ENCODE peak calls at places on chromosomes 11 and 22, in seven cellular contexts. A is pancreas; N is CD8-positive, alpha-beta memory T cell; O is colonic mucosa; Q is cardiac muscle cell; Y is IMR-90; G is heart right ventricle. P is an unnamed sample. For H3K4me1, the result is how much of the 10 kb centered on the place peaks cover.

GRCh38 chr11:104858882-104859735 is 39.2 kb downstream of the CASP12 start:
- DNase-seq in A (no peak), N (no peak), O (no peak), Q (no peak), Y (no peak), G (no peak), P (no peak)

GRCh38 chr11:77503006-77503405 is 29.1 kb upstream of the PAK1 start:
- DNase-seq in A (no peak), N (no peak), O (no peak), Q (peak), Y (peak), G (no peak), P (no peak)

GRCh38 chr11:70494559-70495350 is 96.4 kb downstream of the CTTN start:
- DNase-seq in A (no peak), N (no peak), O (no peak), Q (no peak), Y (no peak), G (no peak), P (no peak)

GRCh38 chr11:13440100-13440855 is 22.7 kb downstream of the BTBD10 start:
- DNase-seq in A (peak), N (no peak), O (peak), Q (peak), Y (peak), G (peak), P (peak)

GRCh38 chr11:130873766-130874165 is 42.5 kb downstream of the SNX19 start:
- DNase-seq in A (no peak), N (no peak), O (no peak), Q (no peak), Y (peak), G (no peak), P (no peak)

GRCh38 chr22:20582171-20582511 is 74.7 kb downstream of the MED15 start:
- DNase-seq in A (no peak), N (no peak), O (no peak), Q (no peak), Y (no peak), G (no peak), P (no peak)

GRCh38 chr22:50009765-50010675 is 2.5 kb downstream of the IL17REL start:
- DNase-seq in A (no peak), N (no peak), O (no peak), Q (no peak), Y (no peak), G (no peak), P (no peak)

GRCh38 chr11:101357771-101358170 is 226.0 kb downstream of the TRPC6 start:
- DNase-seq in A (no peak), N (no peak), O (no peak), Q (no peak), Y (no peak), G (no peak), P (no peak)

GRCh38 chr22:42623756-42624446 is 9.2 kb upstream of the POLDIP3 start:
- DNase-seq in A (no peak), N (no peak), O (no peak), Q (no peak), Y (no peak), G (peak), P (no peak)

GRCh38 chr11:62169448-62169847 is 20.6 kb upstream of the SCGB1D1 start:
- DNase-seq in A (no peak), N (no peak), O (no peak), Q (no peak), Y (no peak), G (no peak), P (no peak)

GRCh38 chr11:67577951-67578350 is 5.7 kb upstream of the GSTP1 start:
- DNase-seq in A (no peak), N (no peak), O (no peak), Q (no peak), Y (no peak), G (no peak), P (no peak)

GRCh38 chr11:59137190-59137589 is 5.5 kb upstream of the FAM111A start:
- DNase-seq in A (no peak), N (no peak), O (no peak), Q (no peak), Y (no peak), G (no peak), P (no peak)

GRCh38 chr11:103887001-103887680 is 149.3 kb upstream of the DDI1 start:
- DNase-seq in A (no peak), N (no peak), O (no peak), Q (peak), Y (no peak), G (peak), P (no peak)

GRCh38 chr11:68008381-68009337 is 1.5 kb upstream of the ALDH3B1 start:
- DNase-seq in A (no peak), N (no peak), O (peak), Q (no peak), Y (no peak), G (no peak), P (no peak)

GRCh38 chr11:75474878-75475766 is 42.1 kb upstream of the KLHL35 start:
- DNase-seq in A (no peak), N (peak), O (peak), Q (peak), Y (peak), G (peak), P (peak)

GRCh38 chr11:118086913-118087768 is at the start of gene SMIM35:
- DNase-seq in A (no peak), N (no peak), O (no peak), Q (no peak), Y (no peak), G (no peak), P (no peak)

GRCh38 chr11:64694026-64694755 is 28.8 kb downstream of the NRXN2 start:
- DNase-seq in A (no peak), N (no peak), O (no peak), Q (no peak), Y (no peak), G (no peak), P (no peak)

GRCh38 chr11:77879218-77879617 is 58.3 kb downstream of the AAMDC start:
- DNase-seq in A (no peak), N (no peak), O (no peak), Q (peak), Y (peak), G (peak), P (peak)

GRCh38 chr11:94513091-94513490 is 830 bp downstream of the C11orf97 start:
- DNase-seq in A (no peak), N (no peak), O (peak), Q (no peak), Y (no peak), G (no peak), P (no peak)

GRCh38 chr22:49014227-49015201 is 813.2 kb downstream of the BRD1 start:
- DNase-seq in A (no peak), N (no peak), O (peak), Q (no peak), Y (no peak), G (no peak), P (no peak)

GRCh38 chr22:22968366-22968765 is 80.8 kb downstream of the IGLL5 start:
- DNase-seq in A (no peak), N (no peak), O (no peak), Q (no peak), Y (no peak), G (no peak), P (no peak)

GRCh38 chr11:13923716-13924650 is 38.5 kb upstream of the SPON1 start:
- DNase-seq in A (no peak), N (no peak), O (no peak), Q (no peak), Y (no peak), G (no peak), P (no peak)

GRCh38 chr11:1701041-1701807 is 4.2 kb downstream of the KRTAP5-6 start:
- DNase-seq in A (no peak), N (no peak), O (peak), Q (no peak), Y (no peak), G (no peak), P (no peak)

GRCh38 chr11:62770778-62771143 is 435 bp upstream of the TAF6L start:
- DNase-seq in A (peak), N (no peak), O (peak), Q (no peak), Y (no peak), G (no peak), P (peak)

GRCh38 chr11:34155759-34156062 is 50.3 kb downstream of the NAT10 start:
- DNase-seq in A (no peak), N (no peak), O (no peak), Q (no peak), Y (no peak), G (no peak), P (no peak)

GRCh38 chr11:63639195-63639832 is 25.1 kb upstream of the PLAAT3 start:
- DNase-seq in A (no peak), N (no peak), O (no peak), Q (peak), Y (peak), G (no peak), P (no peak)

GRCh38 chr11:34214961-34215805 is 109.8 kb downstream of the NAT10 start:
- DNase-seq in A (no peak), N (no peak), O (no peak), Q (no peak), Y (peak), G (no peak), P (no peak)

GRCh38 chr11:104238916-104239315 is 75.0 kb upstream of the PDGFD start:
- DNase-seq in A (no peak), N (no peak), O (no peak), Q (no peak), Y (no peak), G (no peak), P (no peak)

GRCh38 chr11:95495722-95496121 is 264.7 kb upstream of the SESN3 start:
- DNase-seq in A (no peak), N (no peak), O (no peak), Q (no peak), Y (no peak), G (no peak), P (no peak)

GRCh38 chr22:21642584-21643448 is 714 bp downstream of the SDF2L1 start:
- DNase-seq in A (peak), N (peak), O (peak), Q (peak), Y (peak), G (no peak), P (peak)

GRCh38 chr22:19043111-19044085 is 78.8 kb downstream of the DGCR2 start:
- DNase-seq in A (no peak), N (no peak), O (no peak), Q (no peak), Y (peak), G (no peak), P (peak)

GRCh38 chr22:49586873-49587272 is 240.8 kb downstream of the BRD1 start:
- DNase-seq in A (no peak), N (no peak), O (no peak), Q (no peak), Y (no peak), G (no peak), P (no peak)

GRCh38 chr11:116866774-116867455 is 29.5 kb upstream of the APOA1 start:
- DNase-seq in A (no peak), N (no peak), O (no peak), Q (no peak), Y (no peak), G (no peak), P (no peak)

GRCh38 chr11:116868066-116868465 is 30.6 kb upstream of the APOA1 start:
- DNase-seq in A (no peak), N (no peak), O (no peak), Q (no peak), Y (no peak), G (no peak), P (no peak)

GRCh38 chr11:116867619-116868018 is 30.2 kb upstream of the APOA1 start:
- DNase-seq in A (no peak), N (no peak), O (no peak), Q (no peak), Y (no peak), G (no peak), P (no peak)

GRCh38 chr11:116864531-116864930 is 27.1 kb upstream of the APOA1 start:
- DNase-seq in A (no peak), N (no peak), O (no peak), Q (no peak), Y (peak), G (no peak), P (no peak)

GRCh38 chr11:116865696-116866095 is 28.3 kb upstream of the APOA1 start:
- DNase-seq in A (no peak), N (no peak), O (no peak), Q (no peak), Y (peak), G (no peak), P (no peak)
- H3K4me1 ChIP-seq in A (under half), N (under half), O (under half), Q (under half), Y (under half), G (half or more), P (under half)

GRCh38 chr22:29581799-29582198 is 886 bp upstream of the NIPSNAP1 start:
- DNase-seq in A (no peak), N (no peak), O (peak), Q (no peak), Y (no peak), G (no peak), P (no peak)
- H3K4me3 ChIP-seq in A (no peak), N (peak), O (peak), Q (no peak), Y (no peak), G (no peak), P (no peak)

DNA sequence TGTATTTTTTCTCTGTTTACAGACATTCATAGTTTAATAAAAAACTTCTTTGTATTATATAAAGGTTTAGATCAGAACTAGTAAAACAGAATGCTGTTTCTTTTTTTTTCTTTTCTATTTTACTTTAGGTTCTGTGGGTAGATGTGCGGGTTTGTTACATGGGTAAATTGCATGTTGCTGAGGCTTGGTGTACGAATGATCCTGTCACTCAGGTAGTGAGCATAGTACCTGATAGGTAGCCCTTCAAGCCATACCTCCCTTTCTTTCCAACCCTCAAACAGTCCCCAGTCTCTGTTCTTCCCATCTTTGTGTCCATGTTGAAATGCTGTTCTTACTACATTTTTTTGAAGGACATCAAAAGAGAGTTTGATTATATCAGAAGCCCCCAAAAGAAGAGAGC is 3.2 kb downstream of the ATM start:
- DNase-seq in A (no peak), N (no peak), O (no peak), Q (no peak), Y (no peak), G (no peak), P (no peak)
- H3K4me1 ChIP-seq in A (under half), N (under half), O (under half), Q (under half), Y (under half), G (under half), P (under half)

DNA sequence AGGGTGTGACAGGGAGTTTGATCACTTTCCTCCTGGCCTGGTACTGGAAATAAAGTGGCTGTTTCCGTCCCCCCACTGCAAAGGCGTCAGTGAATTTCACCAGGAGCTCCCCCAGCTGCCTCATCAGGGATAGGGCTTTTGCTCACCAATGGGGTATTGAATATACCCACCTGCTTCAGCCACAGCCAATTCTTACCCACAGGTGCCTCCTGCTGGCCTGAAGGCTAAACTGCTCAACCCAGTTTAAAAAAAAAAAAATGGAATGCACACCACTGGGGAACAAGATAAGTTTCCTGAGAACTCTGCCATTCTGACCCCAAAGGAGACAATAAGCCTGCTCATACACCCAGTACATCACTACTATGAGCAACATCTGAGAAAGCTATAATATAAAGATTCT is 65.3 kb upstream of the MS4A8 start:
- DNase-seq in A (no peak), N (no peak), O (no peak), Q (no peak), Y (no peak), G (no peak), P (no peak)
- H3K4me3 ChIP-seq in A (no peak), N (no peak), O (no peak), Q (no peak), Y (no peak), G (no peak), P (no peak)

GRCh38 chr22:35835267-35835997 is 117.8 kb downstream of the APOL5 start:
- DNase-seq in A (no peak), N (no peak), O (no peak), Q (no peak), Y (peak), G (no peak), P (no peak)
- H3K4me1 ChIP-seq in A (under half), N (under half), O (under half), Q (under half), Y (under half), G (half or more), P (half or more)

GRCh38 chr11:9304178-9304577 is 10.2 kb downstream of the TMEM41B start:
- DNase-seq in A (no peak), N (no peak), O (no peak), Q (no peak), Y (no peak), G (no peak), P (no peak)

GRCh38 chr11:9301720-9302119 is 12.7 kb downstream of the TMEM41B start:
- DNase-seq in A (no peak), N (no peak), O (no peak), Q (no peak), Y (no peak), G (no peak), P (no peak)

DNA sequence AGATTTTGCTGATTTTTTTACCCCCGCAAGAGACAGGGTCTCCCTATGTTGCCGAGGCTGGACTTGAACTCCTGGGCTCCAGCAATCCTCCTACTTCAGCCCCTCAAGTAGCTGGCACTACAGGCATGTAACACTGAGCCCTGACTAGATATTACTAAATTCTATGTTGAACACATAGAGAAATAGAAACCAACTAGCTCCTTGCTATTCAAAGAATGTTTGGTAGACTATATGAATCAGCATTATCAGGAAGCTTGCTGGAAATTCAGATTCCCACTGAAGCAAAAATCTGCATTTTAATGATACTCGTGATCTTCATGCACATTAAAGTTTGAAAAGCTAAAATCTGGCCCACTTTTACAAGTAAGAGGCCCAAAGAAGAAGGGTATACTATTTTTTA is 11.9 kb downstream of the TMEM41B start:
- DNase-seq in A (no peak), N (no peak), O (no peak), Q (no peak), Y (peak), G (no peak), P (no peak)
- H3K4me3 ChIP-seq in A (no peak), N (no peak), O (no peak), Q (no peak), Y (no peak), G (no peak), P (no peak)

GRCh38 chr11:21485011-21485410 is 707.9 kb upstream of the ANO5 start:
- DNase-seq in A (no peak), N (no peak), O (no peak), Q (no peak), Y (no peak), G (no peak), P (no peak)

GRCh38 chr11:21484039-21484438 is 708.8 kb upstream of the ANO5 start:
- DNase-seq in A (no peak), N (no peak), O (no peak), Q (no peak), Y (no peak), G (no peak), P (no peak)

GRCh38 chr11:21485426-21485825 is 707.5 kb upstream of the ANO5 start:
- DNase-seq in A (no peak), N (no peak), O (no peak), Q (no peak), Y (no peak), G (no peak), P (no peak)

GRCh38 chr11:21489735-21490134 is 703.1 kb upstream of the ANO5 start:
- DNase-seq in A (no peak), N (no peak), O (no peak), Q (no peak), Y (no peak), G (no peak), P (no peak)
- H3K4me1 ChIP-seq in A (under half), N (under half), O (under half), Q (under half), Y (under half), G (under half), P (under half)

DNA sequence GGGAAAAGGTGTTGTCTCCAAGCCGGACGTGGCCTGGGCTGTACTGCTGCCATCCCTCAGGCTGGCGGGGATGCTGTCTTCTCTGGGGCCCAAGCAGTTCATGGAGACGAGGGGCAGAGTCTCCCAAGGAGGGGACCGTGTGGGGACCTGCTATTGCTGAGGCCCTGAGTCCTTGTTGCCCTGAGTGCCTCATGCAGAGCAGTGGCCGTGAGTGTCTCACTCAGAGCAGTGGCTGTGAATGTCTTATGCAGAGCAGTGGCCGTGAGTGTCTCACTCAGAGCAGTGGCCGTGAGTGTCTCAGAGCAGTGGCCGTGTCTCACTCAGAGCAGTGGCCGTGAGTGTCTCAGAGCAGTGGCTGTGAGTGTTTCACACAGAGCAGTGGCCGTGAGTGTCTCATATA is 54.7 kb downstream of the GRAMD4 start:
- DNase-seq in A (no peak), N (no peak), O (no peak), Q (no peak), Y (no peak), G (no peak), P (no peak)
- H3K4me3 ChIP-seq in A (no peak), N (peak), O (no peak), Q (no peak), Y (no peak), G (peak), P (peak)